ENCODE peak calls at places on chromosomes 7 and 10, in six cellular contexts. L is fibroblast of mammary gland, B is RWPE1, A is AG04450, X is foreskin keratinocyte, F is NB4. N is an unnamed sample.

GRCh38 chr7:27156508-27156898 is at the start of gene HOXA7:
- DNase-seq in X (peak; percentile 50), A (no peak), F (peak; percentile 37), B (no peak), L (peak; percentile 75), N (no peak)

GRCh38 chr7:132455306-132455705 is 121.0 kb downstream of the PLXNA4 start:
- DNase-seq in F (no peak), B (no peak), X (no peak), L (no peak), A (no peak), N (no peak)

GRCh38 chr7:116337800-116338199 is 127.5 kb downstream of the TES start:
- DNase-seq in F (no peak), X (no peak), B (no peak), A (no peak), L (no peak), N (no peak)

GRCh38 chr10:60883187-60883586 is 60.8 kb downstream of the RHOBTB1 start:
- DNase-seq in F (peak; percentile 14), L (peak; percentile 40), A (no peak), B (peak; percentile 4), X (no peak), N (no peak)

GRCh38 chr10:68543004-68543918 is 15.9 kb upstream of the SLC25A16 start:
- DNase-seq in B (peak; percentile 87), A (no peak), F (peak; percentile 20), X (peak; percentile 64), L (peak; percentile 84), N (peak; percentile 51)

GRCh38 chr7:25559581-25560367 is 331.5 kb upstream of the NPVF start:
- DNase-seq in B (no peak), A (no peak), L (no peak), X (no peak), F (no peak), N (no peak)

GRCh38 chr10:1293636-1294440 is 237.7 kb downstream of the WDR37 start:
- DNase-seq in L (no peak), F (no peak), X (no peak), B (no peak), A (no peak), N (no peak)

GRCh38 chr10:35579726-35580420 is 25.3 kb upstream of the GJD4 start:
- DNase-seq in A (no peak), B (no peak), F (no peak), X (no peak), L (no peak), N (no peak)

GRCh38 chr10:62851449-62851848 is 35.3 kb upstream of the EGR2 start:
- DNase-seq in B (no peak), X (no peak), L (peak; percentile 42), A (no peak), F (peak; percentile 62), N (no peak)

GRCh38 chr7:70410134-70410750 is 721.7 kb upstream of the GALNT17 start:
- DNase-seq in F (no peak), X (no peak), A (no peak), B (no peak), L (no peak), N (no peak)

GRCh38 chr10:28984431-28984830 is 304.4 kb upstream of the LYZL1 start:
- DNase-seq in X (peak; percentile 68), B (peak; percentile 88), A (peak; percentile 27), F (peak; percentile 69), L (peak; percentile 81), N (peak; percentile 69)

GRCh38 chr7:4667776-4668509 is 14.2 kb upstream of the FOXK1 start:
- DNase-seq in L (peak; percentile 90), A (peak; percentile 72), F (no peak), X (no peak), B (no peak), N (no peak)

GRCh38 chr7:87511510-87511909 is 36.0 kb upstream of the ABCB4 start:
- DNase-seq in F (no peak), L (no peak), X (no peak), B (no peak), A (no peak), N (no peak)

GRCh38 chr10:88523739-88524400 is 59.2 kb downstream of the RNLS start:
- DNase-seq in X (no peak), A (no peak), B (no peak), L (no peak), F (no peak), N (no peak)

GRCh38 chr10:10599994-10600393 is 417.7 kb upstream of the CELF2 start:
- DNase-seq in A (no peak), L (peak; percentile 40), X (no peak), F (peak; percentile 5), B (no peak), N (no peak)

GRCh38 chr10:88507380-88507779 is 75.7 kb downstream of the RNLS start:
- DNase-seq in F (no peak), B (no peak), X (no peak), L (peak; percentile 59), A (no peak), N (no peak)

GRCh38 chr10:129865413-129865812 is 98.7 kb downstream of the EBF3 start:
- DNase-seq in A (no peak), L (no peak), X (no peak), B (no peak), F (no peak), N (no peak)

GRCh38 chr10:1377231-1377630 is 321.0 kb downstream of the WDR37 start:
- DNase-seq in B (no peak), X (no peak), F (no peak), A (no peak), L (no peak), N (no peak)

GRCh38 chr10:30434273-30435067 is 486 bp downstream of the MAP3K8 start:
- DNase-seq in A (no peak), X (no peak), F (peak; percentile 92), B (no peak), L (peak; percentile 82), N (peak; percentile 50)

GRCh38 chr7:88835147-88835728 is 39.7 kb upstream of the TEX47 start:
- DNase-seq in X (peak; percentile 2), B (peak; percentile 7), F (peak; percentile 70), L (peak; percentile 26), A (no peak), N (no peak)

DNA sequence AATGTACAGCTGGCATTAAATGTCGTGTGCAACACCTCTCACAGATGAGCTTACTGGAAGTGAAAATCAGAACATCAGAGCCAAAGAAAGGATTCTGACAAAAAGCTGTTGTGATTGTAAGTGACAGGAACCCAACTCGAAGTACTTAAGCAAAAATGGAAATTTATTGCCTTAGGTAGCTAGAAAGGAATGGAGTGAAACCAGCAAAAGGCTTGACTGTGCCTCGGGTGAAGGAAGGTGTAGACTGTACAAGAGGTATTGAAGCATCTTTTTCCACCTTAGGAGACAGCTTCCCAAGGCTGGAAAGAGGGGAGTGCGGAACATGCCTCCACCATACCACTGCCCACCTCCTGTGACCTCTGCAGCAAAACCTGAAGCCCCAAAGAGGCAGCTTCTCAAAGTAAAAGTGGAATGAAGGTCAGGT is 27.3 kb upstream of the ITGB1 start:
- DNase-seq in A (no peak), L (no peak), X (no peak), B (no peak), F (no peak), N (no peak)
- TF ChIP-seq CTCF in A (no peak), L (no peak), X (no peak), B (no peak), F (no peak), N (no peak)

DNA sequence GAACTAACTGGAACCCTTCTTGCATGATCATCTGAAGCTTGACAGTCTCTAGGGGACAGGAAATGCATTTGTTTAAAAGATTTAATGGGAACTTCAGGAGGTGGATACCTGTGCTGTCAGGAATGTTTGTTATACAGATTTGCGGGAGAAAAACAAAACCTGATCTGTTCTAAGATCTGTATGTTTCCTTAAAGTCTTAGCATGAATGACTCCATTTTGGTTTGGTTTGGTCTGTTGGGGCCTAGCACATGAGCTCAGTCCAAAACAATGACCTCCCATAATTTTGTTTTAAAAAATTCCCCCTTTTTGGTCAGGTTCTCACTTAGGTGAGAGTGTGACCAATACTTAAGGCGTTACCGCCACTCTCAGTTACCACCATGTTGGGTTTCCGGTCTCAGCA is 138.7 kb downstream of the AKR1D1 start:
- DNase-seq in X (no peak), F (no peak), L (no peak), A (no peak), B (no peak), N (no peak)
- TF ChIP-seq CTCF in X (no peak), F (no peak), L (no peak), A (no peak), B (no peak), N (no peak)

GRCh38 chr10:109866995-109867635 is 56.2 kb downstream of the XPNPEP1 start:
- DNase-seq in F (no peak), A (no peak), L (peak; percentile 8), X (no peak), B (no peak), N (peak; percentile 71)

GRCh38 chr10:109863775-109864174 is 59.5 kb downstream of the XPNPEP1 start:
- DNase-seq in A (no peak), B (no peak), F (no peak), X (no peak), L (no peak), N (no peak)

GRCh38 chr10:109871476-109871875 is 51.8 kb downstream of the XPNPEP1 start:
- DNase-seq in A (no peak), B (no peak), F (no peak), L (no peak), X (no peak), N (no peak)

GRCh38 chr10:109862738-109863137 is 60.6 kb downstream of the XPNPEP1 start:
- DNase-seq in X (no peak), F (no peak), B (no peak), A (no peak), L (no peak), N (no peak)

GRCh38 chr10:109866168-109866994 is 56.9 kb downstream of the XPNPEP1 start:
- DNase-seq in L (peak; percentile 11), X (no peak), A (no peak), B (no peak), F (peak; percentile 31), N (no peak)
- TF ChIP-seq CTCF in L (peak; percentile 19), X (peak; percentile 48), A (peak; percentile 43), B (no peak), F (peak; percentile 24), N (peak; percentile 47)

GRCh38 chr7:36439624-36440023 is 50.0 kb downstream of the ANLN start:
- DNase-seq in A (no peak), B (no peak), F (no peak), X (no peak), L (no peak), N (no peak)

GRCh38 chr7:36438211-36438610 is 48.5 kb downstream of the ANLN start:
- DNase-seq in F (no peak), B (no peak), X (no peak), A (no peak), L (no peak), N (no peak)

GRCh38 chr7:36440880-36441279 is 51.2 kb downstream of the ANLN start:
- DNase-seq in B (peak; percentile 26), X (no peak), F (peak; percentile 37), L (peak; percentile 38), A (no peak), N (peak; percentile 18)

DNA sequence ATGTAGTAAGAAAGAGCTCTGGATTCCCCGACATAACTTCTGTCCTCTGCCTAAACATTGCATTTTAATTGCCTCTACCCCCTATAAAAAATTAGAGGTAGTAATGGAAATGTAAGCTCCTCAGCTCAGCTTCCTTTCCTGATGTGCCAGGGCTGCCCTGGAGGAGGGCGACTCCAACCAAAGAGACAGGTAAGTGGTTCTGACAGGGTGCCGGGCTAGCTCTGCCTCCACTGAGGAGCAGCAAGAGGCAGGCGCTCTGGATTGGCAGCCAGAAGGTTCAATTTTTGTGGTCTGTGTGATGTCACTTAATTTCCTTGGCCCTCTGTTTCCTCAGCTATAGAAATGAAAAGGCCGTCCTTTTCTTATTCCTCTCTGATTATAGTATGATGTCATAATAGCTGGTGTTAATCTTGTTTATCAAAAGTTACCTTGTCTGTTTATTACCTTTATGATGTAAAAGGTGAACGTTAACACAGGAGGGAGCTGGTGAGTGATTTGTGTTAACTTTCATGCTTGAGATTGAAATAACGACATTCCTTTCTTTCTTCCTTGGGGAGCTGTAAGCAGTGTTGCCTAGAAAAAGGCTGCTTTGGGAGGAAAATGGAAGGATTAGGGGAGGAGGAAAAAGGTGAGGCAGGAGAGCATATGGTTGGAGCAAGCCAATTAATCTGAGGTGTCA is 51.8 kb downstream of the ANLN start:
- DNase-seq in A (no peak), X (no peak), L (no peak), B (no peak), F (no peak), N (no peak)
- TF ChIP-seq CTCF in A (no peak), X (no peak), L (no peak), B (no peak), F (no peak), N (peak; percentile 32)

N was measured in epithelial cell of proximal tubule.